ENCODE peak calls at places on chromosomes 2 and 18, in five cellular contexts. Y is HepG2, N is ovary, Q is Peyer's patch, M is right lobe of liver. S is an unnamed sample.

GRCh38 chr18:48819781-48820482 is 130.8 kb downstream of the SMAD7 start:
- DNase-seq in Y (no peak), N (no peak), M (no peak), Q (peak; percentile 43), S (peak; percentile 46)

GRCh38 chr2:53505814-53506213 is 261.8 kb upstream of the CHAC2 start:
- DNase-seq in M (no peak), Y (no peak), Q (no peak), N (no peak), S (no peak)

GRCh38 chr18:1573732-1574131 is 669.1 kb downstream of the ADCYAP1 start:
- DNase-seq in Q (no peak), N (no peak), M (no peak), Y (no peak), S (no peak)

GRCh38 chr18:21100141-21100540 is 11.5 kb downstream of the ROCK1 start:
- DNase-seq in M (no peak), Q (no peak), Y (no peak), N (no peak), S (no peak)

GRCh38 chr2:41937921-41938708 is 109.7 kb upstream of the PKDCC start:
- DNase-seq in Q (no peak), N (no peak), Y (no peak), M (no peak), S (no peak)

GRCh38 chr18:34509879-34510586 is 200.1 kb upstream of the DTNA start:
- DNase-seq in M (no peak), N (no peak), Y (no peak), Q (no peak), S (no peak)

GRCh38 chr2:9771481-9772017 is 71.7 kb upstream of the TAF1B start:
- DNase-seq in Q (no peak), Y (peak; percentile 44), M (no peak), N (no peak), S (no peak)

GRCh38 chr2:236250286-236250685 is 13.9 kb downstream of the ASB18 start:
- DNase-seq in Q (no peak), Y (peak; percentile 21), N (no peak), M (no peak), S (no peak)

GRCh38 chr2:147451131-147451530 is 393.7 kb upstream of the ACVR2A start:
- DNase-seq in Y (no peak), Q (no peak), N (no peak), M (no peak), S (no peak)

GRCh38 chr2:120247851-120248250 is 4.8 kb upstream of the RALB start:
- DNase-seq in M (peak; percentile 4), N (no peak), Q (no peak), Y (no peak), S (peak; percentile 50)

GRCh38 chr2:15620857-15621471 is 29.3 kb downstream of the DDX1 start:
- DNase-seq in Y (no peak), N (no peak), M (no peak), Q (no peak), S (no peak)
- H3K36me3 ChIP-seq in Y (peaks cover 93% of the 10 kb centered on the region), N (no peaks in the 10 kb centered on the region), M (peaks cover 8% of the 10 kb centered on the region), Q (no peaks in the 10 kb centered on the region), S (peaks cover 57% of the 10 kb centered on the region)

GRCh38 chr2:74474899-74475298 is 2.4 kb upstream of the MRPL53 start:
- DNase-seq in Y (no peak), M (no peak), Q (no peak), N (no peak), S (no peak)
- TF ChIP-seq CTCF in Y (peak; percentile 61), M (peak; percentile 9), Q (no peak), N (no peak), S (no peak)

GRCh38 chr2:108536911-108537310 is 2.6 kb downstream of the LIMS1 start:
- DNase-seq in M (no peak), N (no peak), Y (no peak), Q (no peak), S (no peak)

GRCh38 chr2:108538000-108538625 is 3.8 kb downstream of the LIMS1 start:
- DNase-seq in Q (no peak), M (no peak), Y (no peak), N (no peak), S (no peak)

GRCh38 chr2:108534577-108535379 is 508 bp downstream of the LIMS1 start:
- DNase-seq in Q (peak; percentile 75), Y (peak; percentile 43), N (peak; percentile 29), M (peak; percentile 55), S (peak; percentile 75)

GRCh38 chr2:108535380-108535677 is 1.1 kb downstream of the LIMS1 start:
- DNase-seq in N (no peak), Y (no peak), M (no peak), Q (no peak), S (no peak)

DNA sequence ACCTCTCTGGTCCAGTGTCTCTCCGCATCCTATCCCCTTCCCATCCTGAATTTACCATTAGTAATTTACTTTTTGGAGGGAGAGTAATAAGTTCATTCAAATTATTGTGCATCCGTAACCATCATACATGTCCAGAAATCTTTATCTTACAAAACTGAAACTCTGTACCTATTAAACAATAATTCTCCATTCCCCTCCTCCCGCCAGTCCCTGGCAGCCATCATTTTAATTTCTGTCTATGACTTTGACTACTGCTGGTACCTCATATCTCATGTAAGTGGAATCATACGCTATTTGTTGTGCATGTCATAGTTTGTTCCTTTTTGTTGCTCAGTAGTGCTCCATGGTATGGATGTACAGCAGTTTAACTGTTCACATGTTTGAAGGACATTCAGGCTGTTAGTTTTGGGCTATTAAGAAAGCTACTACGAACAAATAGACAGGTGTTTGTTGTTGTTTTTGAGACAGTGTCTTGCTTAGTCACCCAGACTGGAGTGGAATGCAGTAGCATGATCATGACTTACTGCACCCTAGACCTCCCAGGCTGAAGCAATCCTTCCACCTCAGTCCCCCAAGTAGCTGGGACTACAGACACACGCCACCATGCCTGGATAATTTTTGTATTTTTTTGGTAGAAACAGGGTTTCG is 2.0 kb downstream of the LIMS1 start:
- DNase-seq in Q (no peak), Y (peak; percentile 50), N (no peak), M (no peak), S (no peak)
- TF ChIP-seq POLR2A in Q (no peak), Y (no peak), N (no peak), M (no peak), S (no peak)

DNA sequence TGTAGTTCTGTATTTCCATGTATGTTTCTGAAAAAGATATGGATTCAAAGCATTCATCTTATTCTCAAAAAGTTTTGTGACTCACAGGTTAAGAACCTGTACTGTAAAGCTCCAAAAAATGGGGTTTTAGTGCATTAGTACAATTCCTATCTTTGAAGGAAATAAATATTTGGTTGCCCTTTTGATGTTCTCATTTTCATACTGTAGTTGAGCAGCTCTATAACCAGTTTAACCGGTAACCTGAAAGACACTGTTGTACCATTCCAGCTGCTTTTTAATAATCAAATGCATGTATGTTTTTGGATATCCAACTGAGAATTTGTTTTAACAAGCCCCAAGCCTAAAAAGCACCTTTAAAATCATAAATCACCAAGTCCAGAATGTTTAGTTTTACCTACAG is 9.6 kb upstream of the OSGEPL1 start:
- DNase-seq in M (no peak), N (no peak), Y (no peak), Q (no peak), S (no peak)
- H3K36me3 ChIP-seq in M (no peaks in the 10 kb centered on the region), N (no peaks in the 10 kb centered on the region), Y (peaks cover 50% of the 10 kb centered on the region), Q (no peaks in the 10 kb centered on the region), S (no peaks in the 10 kb centered on the region)